ENCODE peak calls at places on chromosomes 5 and 9, in four cellular contexts. One of them, this sample, is unnamed.

GRCh38 chr5:137622850-137623249 is 113.0 kb downstream of the KLHL3 start:
- DNase-seq in H9: no peak
- DNase-seq in trophoblast cell: peak
- DNase-seq in IMR-90: no peak
- DNase-seq in this sample: no peak

GRCh38 chr5:130337179-130337888 is 433.1 kb downstream of the CHSY3 start:
- DNase-seq in H9: no peak
- DNase-seq in trophoblast cell: peak
- DNase-seq in IMR-90: peak
- DNase-seq in this sample: peak

GRCh38 chr9:68653141-68653595 is 51.9 kb upstream of the PIP5K1B start:
- DNase-seq in H9: no peak
- DNase-seq in trophoblast cell: no peak
- DNase-seq in IMR-90: no peak
- DNase-seq in this sample: no peak

GRCh38 chr5:33068786-33069185 is 357.7 kb downstream of the NPR3 start:
- DNase-seq in H9: no peak
- DNase-seq in trophoblast cell: no peak
- DNase-seq in IMR-90: peak
- DNase-seq in this sample: no peak

GRCh38 chr9:127731938-127732337 is 3.2 kb downstream of the TOR2A start:
- DNase-seq in H9: no peak
- DNase-seq in trophoblast cell: no peak
- DNase-seq in IMR-90: no peak
- DNase-seq in this sample: no peak

GRCh38 chr5:60805470-60805869 is 38.6 kb downstream of the ELOVL7 start:
- DNase-seq in H9: no peak
- DNase-seq in trophoblast cell: no peak
- DNase-seq in IMR-90: no peak
- DNase-seq in this sample: no peak

GRCh38 chr9:97958812-97959511 is 21.0 kb upstream of the HEMGN start:
- DNase-seq in H9: no peak
- DNase-seq in trophoblast cell: no peak
- DNase-seq in IMR-90: peak
- DNase-seq in this sample: peak

GRCh38 chr5:40490464-40491083 is 189.1 kb upstream of the PTGER4 start:
- DNase-seq in H9: no peak
- DNase-seq in trophoblast cell: peak
- DNase-seq in IMR-90: no peak
- DNase-seq in this sample: no peak

GRCh38 chr9:78856781-78857180 is 559.9 kb downstream of the PSAT1 start:
- DNase-seq in H9: no peak
- DNase-seq in trophoblast cell: no peak
- DNase-seq in IMR-90: no peak
- DNase-seq in this sample: no peak

GRCh38 chr9:25677301-25678146 is 720 bp downstream of the TUSC1 start:
- DNase-seq in H9: peak
- DNase-seq in trophoblast cell: peak
- DNase-seq in IMR-90: peak
- DNase-seq in this sample: peak

GRCh38 chr5:107570805-107571531 is 99.8 kb downstream of the EFNA5 start:
- DNase-seq in H9: no peak
- DNase-seq in trophoblast cell: no peak
- DNase-seq in IMR-90: no peak
- DNase-seq in this sample: peak

GRCh38 chr9:7105095-7105494 is 347.3 kb downstream of the KDM4C start:
- DNase-seq in H9: no peak
- DNase-seq in trophoblast cell: no peak
- DNase-seq in IMR-90: no peak
- DNase-seq in this sample: no peak

GRCh38 chr9:22307013-22307711 is 139.5 kb upstream of the DMRTA1 start:
- DNase-seq in H9: no peak
- DNase-seq in trophoblast cell: peak
- DNase-seq in IMR-90: peak
- DNase-seq in this sample: peak

GRCh38 chr5:180121799-180122198 is 50.2 kb upstream of the RNF130 start:
- DNase-seq in H9: no peak
- DNase-seq in trophoblast cell: no peak
- DNase-seq in IMR-90: no peak
- DNase-seq in this sample: no peak

GRCh38 chr9:113514748-113515147 is 51.2 kb downstream of the RGS3 start:
- DNase-seq in H9: no peak
- DNase-seq in trophoblast cell: no peak
- DNase-seq in IMR-90: no peak
- DNase-seq in this sample: no peak

GRCh38 chr5:33827335-33827734 is 64.5 kb downstream of the ADAMTS12 start:
- DNase-seq in H9: no peak
- DNase-seq in trophoblast cell: no peak
- DNase-seq in IMR-90: no peak
- DNase-seq in this sample: no peak

GRCh38 chr9:93204470-93205043 is 20.6 kb downstream of the WNK2 start:
- DNase-seq in H9: no peak
- DNase-seq in trophoblast cell: no peak
- DNase-seq in IMR-90: no peak
- DNase-seq in this sample: no peak

GRCh38 chr5:137433539-137433938 is 65.6 kb downstream of the SPOCK1 start:
- DNase-seq in H9: no peak
- DNase-seq in trophoblast cell: no peak
- DNase-seq in IMR-90: no peak
- DNase-seq in this sample: no peak

GRCh38 chr5:91266184-91266705 is 116.9 kb downstream of the ARRDC3 start:
- DNase-seq in H9: no peak
- DNase-seq in trophoblast cell: peak
- DNase-seq in IMR-90: peak
- DNase-seq in this sample: peak

GRCh38 chr5:134411546-134412266 is at the start of gene CDKN2AIPNL:
- DNase-seq in H9: peak
- DNase-seq in trophoblast cell: peak
- DNase-seq in IMR-90: peak
- DNase-seq in this sample: peak
- H4K8ac ChIP-seq in H9: no peak
- H4K8ac ChIP-seq in trophoblast cell: peak
- H4K8ac ChIP-seq in IMR-90: peak
- H4K8ac ChIP-seq in this sample: peak

GRCh38 chr5:16628376-16628775 is 11.6 kb upstream of the RETREG1 start:
- DNase-seq in H9: no peak
- DNase-seq in trophoblast cell: peak
- DNase-seq in IMR-90: no peak
- DNase-seq in this sample: no peak

GRCh38 chr5:16625116-16625515 is 8.3 kb upstream of the RETREG1 start:
- DNase-seq in H9: no peak
- DNase-seq in trophoblast cell: peak
- DNase-seq in IMR-90: no peak
- DNase-seq in this sample: no peak

GRCh38 chr5:16626696-16627264 is 10.0 kb upstream of the RETREG1 start:
- DNase-seq in H9: no peak
- DNase-seq in trophoblast cell: peak
- DNase-seq in IMR-90: no peak
- DNase-seq in this sample: peak
- H3K18ac ChIP-seq in H9: no peak
- H3K18ac ChIP-seq in trophoblast cell: no peak
- H3K18ac ChIP-seq in IMR-90: no peak
- H3K18ac ChIP-seq in this sample: no peak

DNA sequence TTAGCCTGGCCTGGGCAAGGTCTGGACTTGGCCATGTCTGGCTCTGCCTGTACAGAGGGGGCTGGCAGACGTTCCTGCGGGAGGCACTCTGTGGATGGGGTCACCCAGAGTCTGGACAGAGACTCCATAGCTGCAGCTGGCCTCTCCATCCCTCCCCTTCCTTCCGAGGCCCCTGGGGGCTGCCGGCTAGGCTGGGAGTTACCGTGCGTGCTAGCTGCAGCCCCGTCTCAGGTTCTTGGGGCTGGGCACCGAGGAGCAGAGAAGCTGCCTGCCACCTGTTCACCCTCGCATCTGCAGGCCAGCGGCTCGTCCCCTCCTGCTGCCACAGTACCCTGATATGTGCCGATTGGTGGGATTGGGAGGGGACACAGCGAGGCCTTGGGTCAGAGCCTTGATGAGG is 63.4 kb downstream of the RXRA start:
- DNase-seq in H9: no peak
- DNase-seq in trophoblast cell: no peak
- DNase-seq in IMR-90: no peak
- DNase-seq in this sample: no peak
- H4K8ac ChIP-seq in H9: no peak
- H4K8ac ChIP-seq in trophoblast cell: no peak
- H4K8ac ChIP-seq in IMR-90: no peak
- H4K8ac ChIP-seq in this sample: no peak

DNA sequence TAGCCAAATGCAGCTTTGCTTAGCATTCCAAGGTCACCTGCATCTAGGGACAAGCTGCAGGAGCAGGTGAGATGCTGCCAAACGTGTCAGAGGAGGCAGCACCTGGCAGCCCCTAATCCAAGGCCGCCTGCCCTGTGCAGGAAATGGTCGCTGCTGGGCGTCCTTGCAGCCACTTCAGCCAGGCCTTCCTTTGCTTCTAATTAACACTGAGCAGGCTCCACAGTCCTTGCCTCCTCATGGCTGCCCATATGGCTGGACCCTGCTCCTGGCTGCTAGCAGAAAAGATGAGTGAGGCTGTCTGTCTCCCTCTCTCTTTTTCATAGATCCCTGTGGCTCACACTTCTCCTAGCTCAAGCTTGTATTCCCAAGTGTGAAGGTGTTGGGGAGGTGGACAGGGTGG is 194.0 kb downstream of the SLIT3 start:
- DNase-seq in H9: no peak
- DNase-seq in trophoblast cell: no peak
- DNase-seq in IMR-90: no peak
- DNase-seq in this sample: no peak
- H3K18ac ChIP-seq in H9: no peak
- H3K18ac ChIP-seq in trophoblast cell: no peak
- H3K18ac ChIP-seq in IMR-90: no peak
- H3K18ac ChIP-seq in this sample: no peak

GRCh38 chr5:961711-962240 is 46.8 kb upstream of the NKD2 start:
- DNase-seq in H9: peak
- DNase-seq in trophoblast cell: no peak
- DNase-seq in IMR-90: no peak
- DNase-seq in this sample: no peak

GRCh38 chr5:961002-961710 is 47.4 kb upstream of the NKD2 start:
- DNase-seq in H9: peak
- DNase-seq in trophoblast cell: no peak
- DNase-seq in IMR-90: no peak
- DNase-seq in this sample: no peak

GRCh38 chr5:962801-963200 is 45.8 kb upstream of the NKD2 start:
- DNase-seq in H9: no peak
- DNase-seq in trophoblast cell: no peak
- DNase-seq in IMR-90: no peak
- DNase-seq in this sample: no peak

GRCh38 chr5:963310-963672 is 45.3 kb upstream of the NKD2 start:
- DNase-seq in H9: no peak
- DNase-seq in trophoblast cell: no peak
- DNase-seq in IMR-90: no peak
- DNase-seq in this sample: no peak

DNA sequence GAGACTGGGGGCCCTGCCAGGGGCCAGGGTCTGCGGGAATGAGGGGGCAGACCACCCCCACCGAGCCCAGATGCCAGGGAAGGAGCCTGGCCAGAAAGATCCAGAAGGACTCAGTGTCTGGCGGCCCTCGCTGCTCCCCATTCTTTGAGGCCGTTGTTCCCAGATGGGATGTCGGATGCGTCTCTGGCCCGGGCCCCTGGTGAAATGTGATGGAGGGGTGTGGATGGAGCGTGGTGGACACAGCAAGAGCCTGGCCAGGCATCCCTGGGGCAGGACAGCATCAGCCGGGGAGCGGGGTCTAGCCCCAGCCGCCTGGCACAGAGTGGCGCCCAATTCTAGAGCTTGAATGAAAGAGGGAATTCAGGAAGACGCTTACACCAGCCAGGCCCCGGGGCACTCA is 46.2 kb upstream of the NKD2 start:
- DNase-seq in H9: no peak
- DNase-seq in trophoblast cell: no peak
- DNase-seq in IMR-90: no peak
- DNase-seq in this sample: no peak
- H4K8ac ChIP-seq in H9: no peak
- H4K8ac ChIP-seq in trophoblast cell: no peak
- H4K8ac ChIP-seq in IMR-90: no peak
- H4K8ac ChIP-seq in this sample: no peak

DNA sequence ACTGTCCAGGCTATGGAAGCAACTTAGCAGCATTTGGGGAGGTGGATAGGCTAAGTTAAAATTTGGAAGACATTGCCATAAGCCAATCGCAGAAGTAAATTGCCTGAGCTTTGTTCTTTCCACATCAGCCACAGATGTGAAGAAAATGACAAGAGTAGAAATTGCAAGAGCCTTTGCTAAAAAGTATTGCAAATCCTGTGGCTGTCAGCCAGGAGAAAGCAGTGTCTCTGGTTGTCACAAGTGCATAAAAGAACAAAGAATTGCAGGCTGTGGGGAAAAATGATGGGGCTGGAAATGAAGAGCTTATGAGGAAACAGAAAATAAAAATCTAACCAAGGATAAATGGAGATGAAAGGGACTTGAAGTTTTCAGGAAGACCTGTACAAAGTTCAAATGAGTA is 344.8 kb downstream of the CSNK1G3 start:
- DNase-seq in H9: no peak
- DNase-seq in trophoblast cell: no peak
- DNase-seq in IMR-90: no peak
- DNase-seq in this sample: no peak
- H3K18ac ChIP-seq in H9: no peak
- H3K18ac ChIP-seq in trophoblast cell: no peak
- H3K18ac ChIP-seq in IMR-90: no peak
- H3K18ac ChIP-seq in this sample: no peak

GRCh38 chr5:55994998-55995914 is 493 bp upstream of the IL6ST start:
- DNase-seq in H9: peak
- DNase-seq in trophoblast cell: peak
- DNase-seq in IMR-90: peak
- DNase-seq in this sample: peak
- H4K8ac ChIP-seq in H9: no peak
- H4K8ac ChIP-seq in trophoblast cell: peak
- H4K8ac ChIP-seq in IMR-90: peak
- H4K8ac ChIP-seq in this sample: no peak

DNA sequence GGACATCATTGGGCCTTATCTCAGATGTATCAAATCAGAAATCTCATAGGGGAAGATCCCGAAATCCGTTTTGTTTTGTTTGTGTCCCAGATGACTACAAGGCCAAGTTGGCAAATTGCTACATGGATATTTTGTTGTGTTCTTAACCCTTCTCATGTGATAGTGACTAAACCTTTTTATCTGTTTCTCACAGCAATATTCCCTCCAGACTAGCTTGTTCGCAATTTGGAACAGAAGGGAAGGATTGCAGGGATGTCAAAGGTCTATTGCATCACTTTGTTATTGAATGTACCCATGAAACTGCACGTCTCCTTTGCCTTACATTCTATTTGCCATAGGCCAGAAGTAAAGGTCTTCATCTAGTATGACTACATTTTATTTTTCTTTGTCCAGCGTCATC is 453.9 kb downstream of the NFIB start:
- DNase-seq in H9: no peak
- DNase-seq in trophoblast cell: peak
- DNase-seq in IMR-90: no peak
- DNase-seq in this sample: peak
- H3K18ac ChIP-seq in H9: no peak
- H3K18ac ChIP-seq in trophoblast cell: no peak
- H3K18ac ChIP-seq in IMR-90: no peak
- H3K18ac ChIP-seq in this sample: no peak

This sample was measured in mesenchymal stem cell.